ENCODE peak calls at places on chromosome 3, in seven cellular contexts. Q is Peyer's patch; T is heart left ventricle; S is GM23338; V is fibroblast of pulmonary artery; L is activated CD8-positive, alpha-beta T cell treated with anti-CD3 and anti-CD28 coated beads for 36 hours; U is astrocyte of the cerebellum. Y is an unnamed sample.

GRCh38 chr3:130644600-130645232 is 101.9 kb downstream of the PIK3R4 start:
- DNase-seq in Q (no peak), V (no peak), U (no peak), S (no peak), T (no peak), L (no peak), Y (no peak)

GRCh38 chr3:126956866-126957650 is 25.9 kb upstream of the PLXNA1 start:
- DNase-seq in L (no peak), S (no peak), T (no peak), V (no peak), Q (peak), U (no peak), Y (no peak)

GRCh38 chr3:88418219-88418618 is 268.5 kb downstream of the C3orf38 start:
- DNase-seq in L (no peak), T (no peak), Q (no peak), V (no peak), S (no peak), U (no peak), Y (no peak)

GRCh38 chr3:66405701-66406091 is 95.1 kb downstream of the LRIG1 start:
- DNase-seq in V (peak), L (no peak), S (no peak), U (peak), Q (peak), T (no peak), Y (no peak)

GRCh38 chr3:103926936-103927335 is 1439.8 kb upstream of the ALCAM start:
- DNase-seq in L (no peak), T (no peak), Q (no peak), U (no peak), S (no peak), V (no peak), Y (no peak)

GRCh38 chr3:149590691-149591441 is 67.0 kb downstream of the WWTR1 start:
- DNase-seq in V (peak), U (no peak), S (no peak), Q (no peak), T (peak), L (no peak), Y (no peak)

GRCh38 chr3:48039487-48040190 is 23.4 kb upstream of the MAP4 start:
- DNase-seq in U (peak), S (peak), Q (no peak), T (no peak), V (peak), L (no peak), Y (no peak)

GRCh38 chr3:134002326-134002725 is 27.4 kb downstream of the SLCO2A1 start:
- DNase-seq in T (no peak), U (peak), S (no peak), L (no peak), V (peak), Q (no peak), Y (peak)

GRCh38 chr3:71127463-71128243 is 455.9 kb downstream of the FOXP1 start:
- DNase-seq in V (peak), T (no peak), S (no peak), Q (no peak), L (peak), U (no peak), Y (no peak)

GRCh38 chr3:156498307-156498706 is 56.6 kb downstream of the SSR3 start:
- DNase-seq in Q (no peak), S (no peak), V (no peak), T (no peak), U (no peak), L (no peak), Y (no peak)

GRCh38 chr3:104750581-104750980 is 616.1 kb upstream of the ALCAM start:
- DNase-seq in V (no peak), U (no peak), T (no peak), Q (no peak), L (no peak), S (no peak), Y (peak)

GRCh38 chr3:183253961-183254815 is 1.1 kb downstream of the B3GNT5 start:
- DNase-seq in L (peak), U (no peak), Q (no peak), S (peak), T (peak), V (peak), Y (no peak)

GRCh38 chr3:31974454-31974853 is 6.6 kb downstream of the OSBPL10 start:
- DNase-seq in S (no peak), U (no peak), T (no peak), L (no peak), V (peak), Q (no peak), Y (no peak)

GRCh38 chr3:12287727-12288465 is 974 bp upstream of the PPARG start:
- DNase-seq in L (peak), S (peak), T (peak), V (peak), Q (peak), U (no peak), Y (no peak)

GRCh38 chr3:14460342-14461005 is 58.1 kb downstream of the SLC6A6 start:
- DNase-seq in V (peak), L (no peak), Q (no peak), S (no peak), T (peak), U (peak), Y (peak)

GRCh38 chr3:141129049-141130038 is 78.2 kb downstream of the SPSB4 start:
- DNase-seq in S (no peak), V (no peak), T (no peak), U (no peak), L (no peak), Q (no peak), Y (no peak)

GRCh38 chr3:127182446-127182845 is 10.5 kb upstream of the PRR23E start:
- DNase-seq in S (no peak), U (no peak), V (no peak), Q (peak), T (no peak), L (no peak), Y (no peak)

GRCh38 chr3:6354653-6355052 is 506.3 kb upstream of the GRM7 start:
- DNase-seq in V (no peak), Q (no peak), S (no peak), L (no peak), T (no peak), U (no peak), Y (no peak)

GRCh38 chr3:13801361-13802214 is 78.3 kb downstream of the WNT7A start:
- DNase-seq in T (no peak), V (no peak), Q (no peak), L (no peak), S (no peak), U (no peak), Y (no peak)

GRCh38 chr3:177351757-177352158 is 154.5 kb upstream of the TBL1XR1 start:
- DNase-seq in L (peak), U (no peak), V (no peak), T (no peak), Q (no peak), S (no peak), Y (no peak)

GRCh38 chr3:101940521-101940992 is 91.2 kb downstream of the NFKBIZ start:
- DNase-seq in T (peak), L (peak), S (peak), V (peak), Q (peak), U (peak), Y (peak)

GRCh38 chr3:126110431-126111125 is 26.7 kb upstream of the SLC41A3 start:
- DNase-seq in V (no peak), Q (no peak), T (no peak), S (no peak), L (no peak), U (no peak), Y (no peak)

GRCh38 chr3:108936924-108937689 is 16.6 kb downstream of the GUCA1C start:
- DNase-seq in V (no peak), S (no peak), Q (no peak), U (no peak), L (no peak), T (no peak), Y (no peak)

GRCh38 chr3:196207833-196208607 is 3.2 kb downstream of the ZDHHC19 start:
- DNase-seq in L (peak), V (no peak), U (no peak), T (no peak), S (peak), Q (peak), Y (no peak)

GRCh38 chr3:35521196-35521595 is 118.1 kb upstream of the ARPP21 start:
- DNase-seq in S (no peak), L (no peak), U (no peak), V (no peak), Q (no peak), T (no peak), Y (no peak)

GRCh38 chr3:17140670-17141505 is 256.1 kb downstream of the PLCL2 start:
- DNase-seq in Q (no peak), V (no peak), T (peak), L (no peak), S (no peak), U (no peak), Y (peak)

GRCh38 chr3:20254268-20255117 is 68.5 kb upstream of the SGO1 start:
- DNase-seq in S (no peak), T (no peak), Q (no peak), L (no peak), V (no peak), U (no peak), Y (no peak)

GRCh38 chr3:117719316-117719926 is 1009.8 kb downstream of the TUSC7 start:
- DNase-seq in S (peak), Q (no peak), V (peak), U (no peak), L (peak), T (no peak), Y (no peak)

GRCh38 chr3:197356275-197356674 is 57.9 kb upstream of the DLG1 start:
- DNase-seq in T (peak), U (no peak), Q (peak), V (no peak), L (no peak), S (no peak), Y (no peak)

GRCh38 chr3:114680299-114680698 is 386.5 kb downstream of the TIGIT start:
- DNase-seq in T (no peak), S (no peak), Q (no peak), L (no peak), U (no peak), V (no peak), Y (no peak)

GRCh38 chr3:143119009-143119914 is at the start of gene CHST2:
- DNase-seq in L (peak), S (peak), U (peak), Q (peak), T (peak), V (peak), Y (peak)

GRCh38 chr3:188421151-188421821 is 267.3 kb downstream of the LPP start:
- DNase-seq in V (peak), U (peak), L (no peak), Q (no peak), S (no peak), T (no peak), Y (peak)

GRCh38 chr3:131535596-131535995 is 32.8 kb upstream of the MRPL3 start:
- DNase-seq in L (no peak), U (peak), V (no peak), Q (no peak), T (no peak), S (peak), Y (no peak)

GRCh38 chr3:73955671-73956070 is 330.9 kb upstream of the PDZRN3 start:
- DNase-seq in V (no peak), Q (no peak), T (no peak), L (no peak), S (no peak), U (no peak), Y (no peak)

GRCh38 chr3:113914646-113915045 is 33.2 kb upstream of the ZDHHC23 start:
- DNase-seq in S (no peak), U (no peak), T (no peak), V (peak), Q (no peak), L (no peak), Y (peak)

GRCh38 chr3:66302288-66302687 is 81.5 kb downstream of the SLC25A26 start:
- DNase-seq in V (no peak), Q (peak), S (no peak), U (no peak), T (no peak), L (peak), Y (no peak)

GRCh38 chr3:16551342-16551976 is 38.0 kb upstream of the RFTN1 start:
- DNase-seq in S (no peak), U (no peak), Q (no peak), V (no peak), T (no peak), L (no peak), Y (no peak)

GRCh38 chr3:25465266-25465860 is 37.3 kb downstream of the RARB start:
- DNase-seq in V (no peak), L (no peak), T (no peak), Q (no peak), S (no peak), U (no peak), Y (no peak)

GRCh38 chr3:16738451-16738850 is 133.2 kb upstream of the DAZL start:
- DNase-seq in S (no peak), Q (no peak), L (no peak), U (no peak), V (no peak), T (no peak), Y (no peak)

GRCh38 chr3:46674031-46674592 is 19.4 kb downstream of the ALS2CL start:
- DNase-seq in Q (peak), U (no peak), S (no peak), T (no peak), L (no peak), V (no peak), Y (no peak)
- TF ChIP-seq CTCF in Q (no peak), U (peak), S (peak), T (no peak), L (no peak), V (peak), Y (peak)

DNA sequence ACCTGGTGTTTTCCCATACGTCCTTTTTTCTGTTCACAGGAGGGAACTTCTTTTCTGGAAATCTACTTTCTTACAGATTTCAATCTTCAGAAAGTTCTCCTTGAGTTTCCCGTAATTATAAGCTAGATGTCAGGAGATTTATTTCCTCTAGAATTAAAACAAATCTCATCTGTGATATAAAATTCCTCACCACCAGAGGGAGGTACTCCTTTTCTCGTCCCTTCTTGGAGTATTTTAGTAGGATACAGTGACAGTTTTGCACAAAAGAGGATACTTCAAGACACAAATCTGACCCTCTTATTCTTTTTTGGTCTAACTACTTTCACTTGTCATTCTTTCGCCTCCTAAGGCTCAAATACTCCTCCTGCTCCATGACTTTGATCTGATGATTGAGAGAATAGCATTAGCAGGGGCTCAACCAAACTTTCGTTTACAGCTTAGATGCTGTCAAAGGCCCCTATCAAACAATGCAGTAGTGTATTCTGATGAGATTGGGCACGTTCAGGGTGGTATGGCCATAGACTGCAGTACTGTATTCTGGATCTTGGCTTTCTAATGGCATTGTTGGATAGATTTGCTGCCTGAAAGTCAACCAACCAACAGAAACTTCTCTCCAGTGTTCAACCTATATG is 38.0 kb downstream of the TMEM41A start:
- DNase-seq in V (peak), Q (no peak), T (no peak), U (peak), L (no peak), S (peak), Y (no peak)
- TF ChIP-seq CTCF in V (peak), Q (no peak), T (no peak), U (peak), L (peak), S (peak), Y (peak)

GRCh38 chr3:22981176-22981575 is 222.0 kb upstream of the UBE2E2 start:
- DNase-seq in S (no peak), Q (no peak), U (no peak), V (peak), L (no peak), T (no peak), Y (no peak)
- TF ChIP-seq CTCF in S (no peak), Q (no peak), U (no peak), V (no peak), L (no peak), T (no peak), Y (no peak)

DNA sequence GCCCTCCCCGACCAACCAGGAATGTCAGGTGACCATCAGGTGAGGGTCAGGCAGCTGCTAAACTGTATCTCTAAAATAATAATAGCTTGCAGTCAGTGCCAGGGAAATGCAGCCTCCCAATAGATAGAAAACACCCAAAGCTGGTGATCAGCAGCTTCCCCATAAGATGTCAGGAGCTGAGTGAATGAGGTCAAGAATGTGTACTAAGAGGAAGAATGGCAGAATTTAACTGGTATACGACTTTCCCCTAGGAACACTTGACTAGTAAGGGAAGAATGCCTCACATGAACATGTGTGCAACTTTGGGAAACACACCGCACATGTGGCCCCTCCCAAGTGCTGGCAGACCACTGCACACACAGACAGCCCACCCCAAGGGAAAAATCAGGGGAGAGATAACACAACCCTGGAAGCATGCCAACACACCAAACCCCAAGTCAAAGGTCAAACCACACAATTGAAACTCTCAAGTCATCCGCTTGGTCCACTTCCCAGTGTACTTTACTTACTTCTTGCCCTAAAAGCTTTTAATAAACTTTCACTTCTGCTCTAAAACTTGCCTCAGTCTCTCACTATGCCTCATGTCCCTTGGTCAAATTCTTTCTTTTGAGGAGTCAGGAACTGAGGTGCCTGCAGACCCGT is 806.5 kb downstream of the OTOL1 start:
- DNase-seq in S (no peak), L (no peak), Q (no peak), V (no peak), U (peak), T (no peak), Y (no peak)
- TF ChIP-seq CTCF in S (no peak), L (no peak), Q (no peak), V (no peak), U (no peak), T (no peak), Y (no peak)

GRCh38 chr3:52299247-52299657 is 11.6 kb downstream of the GLYCTK start:
- DNase-seq in S (peak), U (no peak), Q (no peak), T (no peak), V (no peak), L (no peak), Y (no peak)

GRCh38 chr3:52297242-52298146 is 9.9 kb downstream of the GLYCTK start:
- DNase-seq in V (no peak), Q (no peak), S (no peak), T (no peak), U (no peak), L (no peak), Y (no peak)

GRCh38 chr3:52301042-52301441 is 13.4 kb downstream of the GLYCTK start:
- DNase-seq in T (no peak), Q (no peak), S (no peak), L (no peak), U (no peak), V (no peak), Y (no peak)

GRCh38 chr3:52298147-52299098 is 10.8 kb downstream of the GLYCTK start:
- DNase-seq in V (no peak), L (no peak), T (no peak), U (no peak), Q (no peak), S (peak), Y (no peak)

DNA sequence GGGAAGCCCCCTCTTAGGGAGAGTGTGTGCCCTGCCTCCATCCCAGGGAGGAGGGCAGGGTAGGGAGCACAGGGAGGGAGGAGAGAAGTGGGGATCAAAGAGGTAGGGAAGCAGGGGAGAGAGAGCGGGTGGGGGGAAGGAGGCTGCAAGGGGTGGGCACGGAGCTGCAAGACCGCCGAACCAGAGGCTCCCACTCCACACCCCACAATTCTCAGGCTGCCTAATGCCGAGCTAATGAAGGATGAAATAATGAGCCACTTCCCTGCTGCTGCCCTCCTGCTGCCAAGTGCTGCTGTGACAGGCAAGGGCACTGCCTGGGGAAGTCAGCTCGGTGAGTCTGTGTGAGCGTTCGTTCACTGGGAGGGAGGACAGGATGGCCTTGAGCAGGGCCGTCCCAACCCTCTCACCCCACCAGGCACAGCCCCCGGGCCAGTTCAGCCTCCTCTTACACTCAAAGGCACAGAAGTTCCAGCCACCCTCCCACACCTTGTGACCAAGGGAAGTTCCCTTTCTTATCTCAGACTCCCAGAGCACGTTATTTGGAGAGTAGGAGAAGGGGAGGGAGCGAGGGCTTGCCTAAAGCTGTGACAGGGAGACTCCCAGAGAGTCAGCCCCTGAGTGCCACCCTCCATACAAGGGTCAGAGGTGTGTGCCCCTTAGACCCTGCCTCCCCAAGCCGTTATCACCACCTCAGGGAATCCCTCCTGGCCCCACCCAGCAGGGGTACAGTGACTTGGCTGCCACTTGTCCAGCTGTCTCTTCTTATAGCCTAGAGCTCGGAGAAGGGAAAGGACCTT is 12.4 kb downstream of the GLYCTK start:
- DNase-seq in V (peak), Q (no peak), U (no peak), L (no peak), T (peak), S (peak), Y (no peak)
- TF ChIP-seq CTCF in V (peak), Q (no peak), U (no peak), L (no peak), T (no peak), S (peak), Y (peak)

GRCh38 chr3:159818399-159818798 is 170.2 kb upstream of the IL12A start:
- DNase-seq in T (peak), Q (peak), S (peak), L (no peak), V (no peak), U (no peak), Y (no peak)
- TF ChIP-seq CTCF in T (peak), Q (no peak), S (peak), L (no peak), V (no peak), U (no peak), Y (no peak)

GRCh38 chr3:152026033-152026556 is 152.7 kb downstream of the SUCNR1 start:
- DNase-seq in L (no peak), T (no peak), S (no peak), V (peak), Q (no peak), U (peak), Y (peak)
- TF ChIP-seq CTCF in L (no peak), T (no peak), S (no peak), V (peak), Q (no peak), U (no peak), Y (peak)